ENCODE peak calls at places on chromosomes 6 and 20, in four cellular contexts. One of them, this sample, is unnamed.
A peak's percentile ranks its signal among the peaks of the same experiment; 100 is the strongest.

GRCh38 chr20:32960849-32961731 is 43.1 kb downstream of the SUN5 start:
- DNase-seq in SK-N-SH: peak; percentile 4
- DNase-seq in GM12878: no peak
- DNase-seq in K562: peak; percentile 3
- DNase-seq in this sample: no peak

GRCh38 chr20:24656391-24656790 is 187.0 kb downstream of the SYNDIG1 start:
- DNase-seq in SK-N-SH: no peak
- DNase-seq in GM12878: no peak
- DNase-seq in K562: no peak
- DNase-seq in this sample: no peak

GRCh38 chr6:73943401-73943800 is 247.4 kb downstream of the CD109 start:
- DNase-seq in K562: no peak
- DNase-seq in GM12878: no peak
- DNase-seq in SK-N-SH: no peak
- DNase-seq in this sample: no peak

GRCh38 chr6:132190815-132191175 is 210.5 kb downstream of the MOXD1 start:
- DNase-seq in K562: no peak
- DNase-seq in SK-N-SH: no peak
- DNase-seq in GM12878: no peak
- DNase-seq in this sample: no peak

GRCh38 chr6:42204768-42205282 is 10.1 kb upstream of the GUCA1B start:
- DNase-seq in K562: no peak
- DNase-seq in GM12878: no peak
- DNase-seq in SK-N-SH: no peak
- DNase-seq in this sample: no peak

GRCh38 chr6:129498556-129498940 is 211.4 kb downstream of the ARHGAP18 start:
- DNase-seq in K562: no peak
- DNase-seq in GM12878: no peak
- DNase-seq in SK-N-SH: no peak
- DNase-seq in this sample: no peak

GRCh38 chr6:165875946-165876345 is 212.9 kb upstream of the PDE10A start:
- DNase-seq in SK-N-SH: no peak
- DNase-seq in K562: no peak
- DNase-seq in GM12878: no peak
- DNase-seq in this sample: no peak

GRCh38 chr6:82248233-82248735 is 740 bp upstream of the IBTK start:
- DNase-seq in SK-N-SH: no peak
- DNase-seq in GM12878: no peak
- DNase-seq in K562: no peak
- DNase-seq in this sample: no peak

GRCh38 chr6:13765570-13765969 is 48.8 kb downstream of the MCUR1 start:
- DNase-seq in K562: no peak
- DNase-seq in GM12878: no peak
- DNase-seq in SK-N-SH: no peak
- DNase-seq in this sample: no peak

GRCh38 chr20:14069796-14070195 is 74.5 kb downstream of the MACROD2 start:
- DNase-seq in GM12878: no peak
- DNase-seq in K562: no peak
- DNase-seq in SK-N-SH: no peak
- DNase-seq in this sample: no peak

GRCh38 chr20:59814835-59815340 is 118.5 kb downstream of the SYCP2 start:
- DNase-seq in SK-N-SH: no peak
- DNase-seq in GM12878: no peak
- DNase-seq in K562: no peak
- DNase-seq in this sample: no peak

GRCh38 chr6:119333707-119334295 is 15.8 kb downstream of the MAN1A1 start:
- DNase-seq in K562: no peak
- DNase-seq in GM12878: no peak
- DNase-seq in SK-N-SH: peak; percentile 22
- DNase-seq in this sample: no peak

GRCh38 chr20:1508576-1508975 is 17.4 kb upstream of the SIRPB2 start:
- DNase-seq in GM12878: no peak
- DNase-seq in SK-N-SH: no peak
- DNase-seq in K562: no peak
- DNase-seq in this sample: no peak

GRCh38 chr6:149933036-149933435 is 8.8 kb upstream of the ULBP2 start:
- DNase-seq in SK-N-SH: no peak
- DNase-seq in GM12878: no peak
- DNase-seq in K562: no peak
- DNase-seq in this sample: no peak

GRCh38 chr6:64081459-64081858 is 445.9 kb downstream of the PHF3 start:
- DNase-seq in K562: no peak
- DNase-seq in SK-N-SH: no peak
- DNase-seq in GM12878: no peak
- DNase-seq in this sample: no peak
- TF ChIP-seq USF2 in K562: no peak
- TF ChIP-seq USF2 in SK-N-SH: no peak
- TF ChIP-seq USF2 in GM12878: no peak
- TF ChIP-seq USF2 in this sample: no peak

GRCh38 chr6:24495516-24495847 is 713 bp downstream of the ALDH5A1 start:
- DNase-seq in GM12878: no peak
- DNase-seq in K562: peak; percentile 48
- DNase-seq in SK-N-SH: no peak
- DNase-seq in this sample: peak; percentile 62
- TF ChIP-seq USF1 in GM12878: peak; percentile 24
- TF ChIP-seq USF1 in K562: no peak
- TF ChIP-seq USF1 in SK-N-SH: no peak
- TF ChIP-seq USF1 in this sample: no peak

DNA sequence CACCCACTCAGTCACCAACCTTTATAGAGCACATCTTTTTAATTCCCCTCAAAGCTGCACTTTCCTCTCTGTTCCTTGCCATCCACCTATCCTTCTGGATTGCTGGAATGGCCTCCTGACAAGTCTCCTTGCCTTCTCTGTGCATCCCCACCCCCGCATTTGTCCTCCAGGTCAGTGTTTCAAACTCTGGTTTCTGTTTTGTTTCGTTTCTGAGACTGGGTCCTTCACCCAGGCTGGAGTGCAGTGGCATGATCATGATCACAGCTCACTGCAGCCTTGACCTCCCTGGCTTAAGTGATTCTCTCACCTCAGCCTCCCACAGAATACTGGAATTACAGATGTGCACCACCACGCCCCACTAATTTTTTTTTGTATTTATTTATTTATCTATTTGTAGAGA is 96.2 kb downstream of the PLCB1 start:
- DNase-seq in GM12878: no peak
- DNase-seq in K562: no peak
- DNase-seq in SK-N-SH: no peak
- DNase-seq in this sample: no peak
- TF ChIP-seq USF2 in GM12878: no peak
- TF ChIP-seq USF2 in K562: no peak
- TF ChIP-seq USF2 in SK-N-SH: no peak
- TF ChIP-seq USF2 in this sample: no peak

GRCh38 chr6:1658212-1659005 is 48.7 kb downstream of the FOXC1 start:
- DNase-seq in K562: no peak
- DNase-seq in SK-N-SH: no peak
- DNase-seq in GM12878: no peak
- DNase-seq in this sample: no peak

GRCh38 chr6:1662532-1662931 is 52.8 kb downstream of the FOXC1 start:
- DNase-seq in GM12878: no peak
- DNase-seq in K562: no peak
- DNase-seq in SK-N-SH: no peak
- DNase-seq in this sample: no peak

GRCh38 chr6:1657116-1657776 is 47.5 kb downstream of the FOXC1 start:
- DNase-seq in K562: no peak
- DNase-seq in GM12878: no peak
- DNase-seq in SK-N-SH: no peak
- DNase-seq in this sample: no peak

GRCh38 chr6:1663511-1663910 is 53.8 kb downstream of the FOXC1 start:
- DNase-seq in GM12878: no peak
- DNase-seq in K562: no peak
- DNase-seq in SK-N-SH: no peak
- DNase-seq in this sample: no peak

GRCh38 chr6:1659816-1660215 is 50.1 kb downstream of the FOXC1 start:
- DNase-seq in SK-N-SH: no peak
- DNase-seq in K562: no peak
- DNase-seq in GM12878: no peak
- DNase-seq in this sample: no peak
- TF ChIP-seq USF1 in SK-N-SH: no peak
- TF ChIP-seq USF1 in K562: no peak
- TF ChIP-seq USF1 in GM12878: peak; percentile 45
- TF ChIP-seq USF1 in this sample: no peak

DNA sequence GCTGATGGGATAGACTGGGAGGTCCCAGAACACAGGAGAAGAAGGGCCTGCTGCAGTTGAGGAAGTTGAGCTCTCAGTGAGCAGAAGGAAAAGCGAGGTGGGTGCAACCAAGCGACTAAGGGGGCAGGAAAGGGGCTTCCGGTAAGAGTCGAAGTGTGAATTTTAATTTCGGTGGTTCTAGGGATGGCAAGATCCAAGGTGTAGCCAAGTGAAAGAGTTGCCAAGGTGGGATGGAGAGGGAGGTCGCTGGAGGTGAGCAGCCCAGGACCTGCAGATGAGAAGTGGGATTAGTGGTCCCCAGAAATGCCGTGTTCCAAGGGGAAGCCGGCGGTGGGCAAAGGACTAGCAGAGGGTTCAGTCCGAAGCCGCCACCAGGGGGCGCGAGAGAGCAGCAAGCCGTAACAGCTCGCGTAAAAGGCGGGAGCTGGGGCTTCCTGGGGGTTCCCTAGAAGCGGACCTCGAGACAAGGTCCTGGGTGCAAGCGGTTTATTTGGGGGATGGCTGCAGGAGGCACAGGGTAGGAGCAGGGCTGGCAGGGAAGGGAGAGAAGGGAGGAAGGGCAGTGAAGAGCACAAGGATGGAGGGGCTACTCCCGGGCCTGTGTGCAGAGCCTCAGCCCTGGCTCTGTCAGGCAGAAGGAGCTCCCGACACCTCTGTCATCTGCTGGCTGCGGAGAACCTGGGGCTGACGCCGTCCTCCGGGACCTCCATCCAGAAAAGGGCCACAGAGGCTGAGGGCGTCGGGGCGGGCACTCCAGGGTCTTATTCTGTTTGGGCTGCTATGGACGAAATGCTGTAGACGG is 103.6 kb downstream of the PAX1 start:
- DNase-seq in K562: peak; percentile 73
- DNase-seq in SK-N-SH: peak; percentile 72
- DNase-seq in GM12878: no peak
- DNase-seq in this sample: peak; percentile 89
- TF ChIP-seq USF2 in K562: no peak
- TF ChIP-seq USF2 in SK-N-SH: no peak
- TF ChIP-seq USF2 in GM12878: no peak
- TF ChIP-seq USF2 in this sample: no peak

GRCh38 chr20:22312744-22313346 is 271.5 kb downstream of the FOXA2 start:
- DNase-seq in SK-N-SH: peak; percentile 16
- DNase-seq in GM12878: no peak
- DNase-seq in K562: peak; percentile 14
- DNase-seq in this sample: peak; percentile 40
- TF ChIP-seq USF1 in SK-N-SH: no peak
- TF ChIP-seq USF1 in GM12878: no peak
- TF ChIP-seq USF1 in K562: no peak
- TF ChIP-seq USF1 in this sample: no peak

This sample was measured in WTC11.